ENCODE peak calls at places on chromosomes 2 and 18, in eight cellular contexts. G, H, K, Q, D, T, S and F are unnamed samples.

GRCh38 chr2:88227446-88227845 is 57.3 kb downstream of the THNSL2 start:
- DNase-seq in S (peak; percentile 17), T (no peak), Q (no peak), D (no peak), K (no peak), H (no peak), G (no peak), F (peak; percentile 40)

GRCh38 chr2:196113061-196113974 is 44.7 kb upstream of the DNAH7 start:
- DNase-seq in K (no peak), S (peak; percentile 42), T (no peak), G (no peak), Q (no peak), H (no peak), D (peak; percentile 48), F (no peak)

GRCh38 chr2:177161741-177162440 is 50.7 kb upstream of the HNRNPA3 start:
- DNase-seq in K (no peak), T (no peak), S (peak; percentile 58), D (no peak), G (no peak), Q (peak; percentile 50), H (no peak), F (no peak)

GRCh38 chr2:162243305-162243693 is at the start of gene FAP:
- DNase-seq in D (peak; percentile 40), S (peak; percentile 36), T (no peak), K (no peak), Q (no peak), H (no peak), G (no peak), F (no peak)

GRCh38 chr18:6543330-6543908 is 128.7 kb upstream of the L3MBTL4 start:
- DNase-seq in H (no peak), K (no peak), D (no peak), S (peak; percentile 56), Q (peak; percentile 12), T (no peak), G (no peak), F (no peak)

GRCh38 chr18:74982946-74983635 is 225.8 kb downstream of the PTGR3 start:
- DNase-seq in T (no peak), K (no peak), G (no peak), S (no peak), H (no peak), Q (no peak), D (no peak), F (no peak)

GRCh38 chr2:45814528-45814927 is 163.1 kb downstream of the PRKCE start:
- DNase-seq in G (no peak), H (no peak), D (peak; percentile 80), S (no peak), K (no peak), Q (no peak), T (no peak), F (no peak)

GRCh38 chr2:201208563-201209252 is 25.8 kb downstream of the CASP10 start:
- DNase-seq in D (no peak), S (no peak), H (no peak), K (peak; percentile 40), G (no peak), T (no peak), Q (peak; percentile 59), F (no peak)

GRCh38 chr2:239160226-239161143 is 240.3 kb downstream of the HDAC4 start:
- DNase-seq in K (no peak), H (no peak), D (no peak), S (no peak), G (no peak), Q (no peak), T (no peak), F (peak; percentile 74)

GRCh38 chr18:73733806-73734314 is 413.8 kb downstream of the FBXO15 start:
- DNase-seq in D (no peak), Q (no peak), T (no peak), S (no peak), G (no peak), H (no peak), K (no peak), F (no peak)

GRCh38 chr2:239751719-239752355 is 273.3 kb downstream of the NDUFA10 start:
- DNase-seq in H (no peak), K (no peak), T (no peak), G (peak; percentile 19), S (no peak), Q (no peak), D (no peak), F (no peak)

GRCh38 chr2:219449609-219450008 is 15.0 kb downstream of the SPEG start:
- DNase-seq in G (no peak), T (no peak), S (no peak), Q (no peak), H (no peak), K (no peak), D (no peak), F (peak; percentile 51)

GRCh38 chr2:158504088-158504487 is 47.3 kb downstream of the PKP4 start:
- DNase-seq in K (no peak), S (no peak), G (no peak), H (no peak), D (no peak), Q (no peak), T (no peak), F (no peak)

GRCh38 chr2:223925106-223925505 is 20.0 kb downstream of the WDFY1 start:
- DNase-seq in G (no peak), T (no peak), K (no peak), S (no peak), H (no peak), D (no peak), Q (no peak), F (no peak)

GRCh38 chr2:232129483-232129882 is 168.0 kb downstream of the DIS3L2 start:
- DNase-seq in T (no peak), Q (no peak), D (no peak), H (no peak), G (no peak), S (no peak), K (no peak), F (no peak)

GRCh38 chr2:138356178-138356577 is 145.4 kb upstream of the SPOPL start:
- DNase-seq in G (no peak), Q (no peak), H (no peak), K (no peak), T (no peak), S (peak; percentile 44), D (peak; percentile 40), F (no peak)

GRCh38 chr2:29398384-29399237 is 283.4 kb downstream of the CLIP4 start:
- DNase-seq in D (no peak), K (no peak), H (no peak), Q (no peak), S (no peak), T (no peak), G (no peak), F (no peak)

GRCh38 chr2:181070119-181070833 is 89.9 kb downstream of the UBE2E3 start:
- DNase-seq in T (no peak), H (no peak), S (no peak), K (no peak), G (no peak), Q (no peak), D (no peak), F (no peak)

GRCh38 chr2:76154981-76155380 is 444.3 kb upstream of the GCFC2 start:
- DNase-seq in S (no peak), H (no peak), T (no peak), Q (no peak), D (no peak), K (no peak), G (no peak), F (no peak)

GRCh38 chr2:46383784-46384456 is 86.7 kb downstream of the EPAS1 start:
- DNase-seq in D (no peak), K (no peak), T (no peak), Q (no peak), G (no peak), S (no peak), H (no peak), F (no peak)

GRCh38 chr2:47072018-47072691 is 83.0 kb downstream of the STPG4 start:
- DNase-seq in Q (no peak), S (peak; percentile 94), T (no peak), K (no peak), D (peak; percentile 71), H (no peak), G (no peak), F (peak; percentile 97)

GRCh38 chr2:223950448-223951347 is 5.6 kb upstream of the WDFY1 start:
- DNase-seq in S (no peak), G (no peak), D (no peak), Q (no peak), T (no peak), H (no peak), K (no peak), F (no peak)

GRCh38 chr2:112048887-112049286 is 6.2 kb upstream of the TMEM87B start:
- DNase-seq in S (peak; percentile 58), K (no peak), D (peak; percentile 52), T (no peak), G (no peak), H (peak; percentile 30), Q (peak; percentile 64), F (no peak)

GRCh38 chr2:120579916-120580685 is 155.6 kb upstream of the GLI2 start:
- DNase-seq in S (no peak), G (no peak), Q (no peak), H (no peak), D (no peak), T (no peak), K (no peak), F (no peak)

GRCh38 chr2:228698963-228699362 is 517.5 kb upstream of the SPHKAP start:
- DNase-seq in S (no peak), K (no peak), H (no peak), Q (no peak), T (no peak), G (no peak), D (no peak), F (no peak)

GRCh38 chr2:88739985-88740600 is 48.6 kb downstream of the RPIA start:
- DNase-seq in K (peak; percentile 62), D (peak; percentile 37), G (peak; percentile 50), T (peak; percentile 65), S (peak; percentile 79), Q (peak; percentile 78), H (peak; percentile 69), F (no peak)

GRCh38 chr2:155384555-155385123 is 686.1 kb downstream of the KCNJ3 start:
- DNase-seq in S (no peak), D (no peak), H (no peak), G (no peak), Q (no peak), T (no peak), K (no peak), F (no peak)

GRCh38 chr2:112949456-112949855 is 28.4 kb upstream of the IL36G start:
- DNase-seq in K (no peak), S (no peak), T (no peak), D (no peak), H (no peak), G (no peak), Q (no peak), F (no peak)

GRCh38 chr2:25362564-25363145 is 20.9 kb upstream of the DNMT3A start:
- DNase-seq in T (no peak), K (peak; percentile 74), H (no peak), Q (peak; percentile 93), S (no peak), G (peak; percentile 46), D (no peak), F (peak; percentile 88)

GRCh38 chr18:13369756-13370510 is 151.4 kb downstream of the LDLRAD4 start:
- DNase-seq in Q (no peak), D (no peak), S (peak; percentile 47), G (no peak), H (no peak), K (no peak), T (no peak), F (peak; percentile 55)

GRCh38 chr2:101900375-101900774 is 91.4 kb upstream of the IL1R2 start:
- DNase-seq in K (no peak), G (peak; percentile 3), T (no peak), H (no peak), D (no peak), Q (peak; percentile 77), S (no peak), F (no peak)

GRCh38 chr2:239155806-239156480 is 244.9 kb downstream of the HDAC4 start:
- DNase-seq in H (no peak), Q (no peak), S (no peak), T (no peak), K (no peak), G (no peak), D (no peak), F (peak; percentile 56)

GRCh38 chr2:125313806-125314205 is 1288.7 kb downstream of the CNTNAP5 start:
- DNase-seq in H (no peak), G (no peak), Q (peak; percentile 23), S (no peak), T (no peak), D (no peak), K (no peak), F (no peak)

GRCh38 chr2:105127288-105127915 is 89.5 kb downstream of the MRPS9 start:
- DNase-seq in S (no peak), G (no peak), H (no peak), T (no peak), K (no peak), D (no peak), Q (no peak), F (no peak)